ENCODE peak calls at places on chromosomes 12 and 14, in five cellular contexts. R is ovary, P is PC-3, C is astrocyte of the cerebellum, K is fibroblast of lung. X is an unnamed sample.
A peak's percentile ranks its signal among the peaks of the same experiment; 100 is the strongest.

GRCh38 chr12:66641057-66641456 is 37.8 kb downstream of the GRIP1 start:
- DNase-seq in P (no peak), K (peak; percentile 27), R (no peak), C (no peak), X (no peak)

GRCh38 chr12:49974231-49974675 is 1.5 kb downstream of the AQP6 start:
- DNase-seq in P (peak; percentile 38), R (peak; percentile 53), K (peak; percentile 51), C (peak; percentile 34), X (peak; percentile 41)

GRCh38 chr12:107660861-107661415 is 24.7 kb upstream of the PWP1 start:
- DNase-seq in C (no peak), K (no peak), R (no peak), P (no peak), X (no peak)

GRCh38 chr12:64912501-64912900 is 88.1 kb downstream of the TBC1D30 start:
- DNase-seq in C (peak; percentile 9), K (peak; percentile 47), P (peak; percentile 78), R (peak; percentile 37), X (peak; percentile 7)

GRCh38 chr14:23302290-23303225 is at the start of gene PPP1R3E:
- DNase-seq in K (peak; percentile 46), R (peak; percentile 75), C (no peak), P (peak; percentile 62), X (peak; percentile 68)

GRCh38 chr14:69559581-69560011 is 15.1 kb downstream of the CCDC177 start:
- DNase-seq in P (no peak), C (no peak), R (no peak), K (no peak), X (peak; percentile 42)

GRCh38 chr14:54565236-54566151 is 1.4 kb upstream of the SAMD4A start:
- DNase-seq in R (peak; percentile 96), K (peak; percentile 90), P (peak; percentile 97), C (peak; percentile 80), X (peak; percentile 87)

GRCh38 chr12:64004639-64005038 is 160.1 kb downstream of the SRGAP1 start:
- DNase-seq in R (no peak), C (no peak), K (peak; percentile 55), P (no peak), X (no peak)

GRCh38 chr14:105177082-105177481 is 4.0 kb downstream of the NUDT14 start:
- DNase-seq in P (no peak), R (no peak), K (no peak), C (no peak), X (no peak)

GRCh38 chr12:64476844-64477243 is 24.9 kb downstream of the TBK1 start:
- DNase-seq in K (no peak), R (no peak), P (no peak), C (no peak), X (no peak)

GRCh38 chr14:97626088-97626487 is 828.9 kb downstream of the VRK1 start:
- DNase-seq in R (no peak), K (no peak), C (no peak), P (no peak), X (no peak)

GRCh38 chr12:96425321-96425720 is 25.1 kb upstream of the CDK17 start:
- DNase-seq in K (peak; percentile 95), R (no peak), P (peak; percentile 83), C (peak; percentile 82), X (peak; percentile 78)

GRCh38 chr14:67133595-67134441 is 55.4 kb upstream of the GARIN2 start:
- DNase-seq in R (no peak), C (no peak), K (no peak), P (no peak), X (no peak)

GRCh38 chr14:76376878-76377523 is 1.1 kb downstream of the ESRRB start:
- DNase-seq in R (no peak), C (no peak), P (no peak), K (no peak), X (no peak)

GRCh38 chr12:91833780-91834359 is 311.8 kb downstream of the BTG1 start:
- DNase-seq in R (no peak), P (no peak), C (no peak), K (peak; percentile 16), X (no peak)

GRCh38 chr12:53231859-53232640 is at the start of gene RARG:
- DNase-seq in C (no peak), P (peak; percentile 78), R (peak; percentile 77), K (peak; percentile 58), X (peak; percentile 81)

GRCh38 chr14:94770251-94770749 is 387 bp upstream of the GSC start:
- DNase-seq in R (no peak), P (no peak), C (no peak), K (no peak), X (peak; percentile 24)

GRCh38 chr14:94768141-94768520 is 1.8 kb downstream of the GSC start:
- DNase-seq in C (no peak), P (no peak), K (no peak), R (no peak), X (no peak)

GRCh38 chr14:94768521-94769412 is 1.1 kb downstream of the GSC start:
- DNase-seq in K (no peak), C (no peak), P (no peak), R (no peak), X (no peak)

GRCh38 chr14:94770815-94771190 is 890 bp upstream of the GSC start:
- DNase-seq in K (no peak), P (no peak), R (no peak), C (no peak), X (no peak)

GRCh38 chr14:94769413-94770250 is at the start of gene GSC:
- DNase-seq in C (peak; percentile 15), K (peak; percentile 43), R (no peak), P (peak; percentile 2), X (peak; percentile 11)
- H3K4me3 ChIP-seq in C (peak within 1 kb of the TSS; percentile 47), K (peak within 1 kb of the TSS; percentile 16), R (peak within 1 kb of the TSS; percentile 32), P (peak within 1 kb of the TSS; percentile 18), X (no peak within 1 kb of the TSS)

DNA sequence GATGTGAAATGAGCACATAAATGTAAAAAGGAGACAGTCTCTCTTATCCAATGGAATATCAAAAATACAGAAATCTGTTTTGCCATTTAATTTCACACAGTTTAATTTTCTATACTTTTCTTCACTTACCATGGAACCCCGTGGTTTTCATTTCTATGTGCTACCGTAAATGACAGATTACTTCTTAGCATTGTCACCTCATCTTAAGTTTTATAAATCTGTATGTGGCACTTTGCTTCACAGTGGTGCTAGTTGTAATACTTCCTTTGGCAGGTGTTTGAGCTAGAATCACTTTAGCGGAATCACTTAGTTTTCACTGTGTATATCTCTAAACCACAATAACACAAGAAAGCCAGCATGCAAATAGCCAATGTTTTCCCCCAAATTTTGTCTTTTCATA is 781.9 kb upstream of the MGAT4C start:
- DNase-seq in P (no peak), R (no peak), C (no peak), K (no peak), X (no peak)
- TF ChIP-seq CTCF in P (no peak), R (no peak), C (no peak), K (no peak), X (no peak)

GRCh38 chr14:74890262-74890661 is 8.5 kb downstream of the DLST start:
- DNase-seq in P (no peak), R (no peak), C (no peak), K (no peak), X (no peak)

GRCh38 chr14:74881425-74882102 is at the start of gene DLST:
- DNase-seq in P (peak; percentile 88), K (peak; percentile 86), R (peak; percentile 87), C (peak; percentile 60), X (peak; percentile 88)

GRCh38 chr14:74888164-74889158 is 6.7 kb downstream of the DLST start:
- DNase-seq in P (no peak), R (no peak), K (peak; percentile 48), C (no peak), X (peak; percentile 25)

GRCh38 chr14:74882103-74882920 is 596 bp downstream of the DLST start:
- DNase-seq in P (peak; percentile 39), C (no peak), R (peak; percentile 42), K (peak; percentile 51), X (peak; percentile 85)

GRCh38 chr14:74886001-74886400 is 4.3 kb downstream of the DLST start:
- DNase-seq in R (no peak), P (no peak), C (peak; percentile 76), K (peak; percentile 93), X (peak; percentile 76)
- H3K4me3 ChIP-seq in R (no peak overlapping the region), P (no peak overlapping the region), C (no peak overlapping the region), K (no peak overlapping the region), X (no peak overlapping the region)

GRCh38 chr12:82651489-82651888 is 35.2 kb upstream of the TMTC2 start:
- DNase-seq in R (no peak), P (peak; percentile 93), C (no peak), K (no peak), X (peak; percentile 98)

GRCh38 chr12:82648510-82648909 is 38.2 kb upstream of the TMTC2 start:
- DNase-seq in K (no peak), P (no peak), R (no peak), C (no peak), X (no peak)

GRCh38 chr12:82645414-82645813 is 41.3 kb upstream of the TMTC2 start:
- DNase-seq in C (no peak), R (no peak), K (no peak), P (no peak), X (peak; percentile 66)

GRCh38 chr12:82650627-82651337 is 35.9 kb upstream of the TMTC2 start:
- DNase-seq in R (no peak), P (peak; percentile 98), C (no peak), K (peak; percentile 50), X (peak; percentile 97)

DNA sequence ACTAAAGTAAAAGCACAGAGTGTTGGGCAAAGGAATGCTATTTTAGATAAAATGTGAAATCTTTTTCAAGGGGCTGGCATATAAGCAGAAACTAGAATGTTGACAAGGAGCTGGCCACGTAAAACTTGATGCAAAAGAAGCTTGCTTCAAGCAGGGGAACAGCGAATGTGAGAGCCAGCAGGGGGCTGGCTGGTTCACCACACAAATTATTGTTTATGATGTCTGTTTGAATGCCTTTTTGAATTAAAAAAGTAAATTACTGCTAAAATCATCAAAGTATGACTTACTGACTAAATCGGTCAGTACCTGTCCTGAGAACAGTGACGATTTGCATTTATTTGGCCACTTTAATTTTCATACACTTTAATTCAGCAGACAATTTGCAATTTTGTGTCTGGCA is 38.9 kb upstream of the TMTC2 start:
- DNase-seq in K (no peak), P (no peak), C (no peak), R (no peak), X (no peak)
- TF ChIP-seq CTCF in K (no peak), P (peak; percentile 22), C (no peak), R (no peak), X (no peak)

DNA sequence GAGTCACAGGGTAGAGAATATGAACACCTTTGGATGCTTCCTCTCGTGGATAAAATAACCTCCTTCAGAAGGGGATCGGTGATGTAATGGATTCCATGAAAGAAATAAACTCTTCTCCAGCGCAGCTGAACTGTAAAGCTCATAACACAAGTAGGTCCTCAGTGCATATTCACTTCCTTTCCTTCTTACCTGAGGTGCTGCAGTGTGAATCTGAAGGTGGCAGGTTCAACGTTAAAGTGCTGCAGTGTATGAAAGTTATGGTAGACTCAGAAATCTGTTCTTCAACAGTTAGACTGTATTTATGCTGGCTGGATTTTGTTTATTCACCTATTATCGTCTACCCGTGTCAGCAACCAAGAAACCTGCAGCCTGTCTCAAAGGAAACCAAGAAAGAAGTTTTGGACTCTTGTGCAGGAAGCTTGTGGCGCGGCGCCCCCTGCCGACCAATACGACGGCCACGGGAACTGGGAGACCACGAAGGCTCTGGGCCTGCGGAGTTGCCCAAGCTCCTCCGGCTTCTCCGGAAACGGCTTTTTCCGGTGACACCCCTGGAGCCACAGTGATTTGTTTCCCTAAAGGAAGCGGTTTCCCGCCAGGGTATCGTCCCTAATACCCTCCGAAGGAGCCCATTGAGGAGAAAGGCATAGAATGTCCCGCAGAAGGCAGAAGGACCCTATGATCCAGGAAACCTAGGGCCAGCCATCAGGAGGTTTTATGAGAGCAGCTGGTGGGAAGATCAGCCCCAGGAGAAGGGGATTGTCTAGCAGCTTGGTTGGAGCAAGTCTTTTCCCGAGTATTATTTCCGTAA is 17.6 kb upstream of the RNASE3 start:
- DNase-seq in P (peak; percentile 70), K (peak; percentile 31), C (no peak), R (peak; percentile 70), X (peak; percentile 38)
- H3K4me3 ChIP-seq in P (no peak overlapping the region), K (peak overlapping the region; percentile 29), C (no peak overlapping the region), R (no peak overlapping the region), X (no peak overlapping the region)